ENCODE peak calls at places on chromosome 12, in five cellular contexts. One of them, this sample, is unnamed.

GRCh38 chr12:115261691-115262398 is 577.9 kb upstream of the TBX3 start:
- DNase-seq in H4: no peak
- DNase-seq in cardiac septum: no peak
- DNase-seq in NCI-H524 treated with DMSO at 0.1 percent for 48 hours: no peak
- DNase-seq in progenitor cell of endocrine pancreas: no peak
- DNase-seq in this sample: no peak

GRCh38 chr12:102680296-102680695 is 199.9 kb upstream of the IGF1 start:
- DNase-seq in H4: no peak
- DNase-seq in cardiac septum: no peak
- DNase-seq in NCI-H524 treated with DMSO at 0.1 percent for 48 hours: no peak
- DNase-seq in progenitor cell of endocrine pancreas: no peak
- DNase-seq in this sample: no peak

GRCh38 chr12:29241821-29242591 is 92.9 kb downstream of the FAR2 start:
- DNase-seq in H4: peak
- DNase-seq in cardiac septum: no peak
- DNase-seq in NCI-H524 treated with DMSO at 0.1 percent for 48 hours: peak
- DNase-seq in progenitor cell of endocrine pancreas: no peak
- DNase-seq in this sample: no peak

GRCh38 chr12:118136559-118137003 is 657 bp downstream of the PEBP1 start:
- DNase-seq in H4: no peak
- DNase-seq in cardiac septum: no peak
- DNase-seq in NCI-H524 treated with DMSO at 0.1 percent for 48 hours: no peak
- DNase-seq in progenitor cell of endocrine pancreas: peak
- DNase-seq in this sample: peak

GRCh38 chr12:52013626-52014310 is 7.0 kb downstream of the TAMALIN start:
- DNase-seq in H4: no peak
- DNase-seq in cardiac septum: no peak
- DNase-seq in NCI-H524 treated with DMSO at 0.1 percent for 48 hours: no peak
- DNase-seq in progenitor cell of endocrine pancreas: no peak
- DNase-seq in this sample: no peak

GRCh38 chr12:27186240-27186839 is 57.7 kb upstream of the STK38L start:
- DNase-seq in H4: no peak
- DNase-seq in cardiac septum: no peak
- DNase-seq in NCI-H524 treated with DMSO at 0.1 percent for 48 hours: no peak
- DNase-seq in progenitor cell of endocrine pancreas: no peak
- DNase-seq in this sample: no peak

GRCh38 chr12:124637586-124637985 is 70.2 kb upstream of the NCOR2 start:
- DNase-seq in H4: no peak
- DNase-seq in cardiac septum: no peak
- DNase-seq in NCI-H524 treated with DMSO at 0.1 percent for 48 hours: no peak
- DNase-seq in progenitor cell of endocrine pancreas: no peak
- DNase-seq in this sample: no peak

GRCh38 chr12:119444462-119445044 is 110.0 kb downstream of the CCDC60 start:
- DNase-seq in H4: peak
- DNase-seq in cardiac septum: no peak
- DNase-seq in NCI-H524 treated with DMSO at 0.1 percent for 48 hours: peak
- DNase-seq in progenitor cell of endocrine pancreas: peak
- DNase-seq in this sample: peak

GRCh38 chr12:68420225-68421008 is 88.3 kb upstream of the MDM1 start:
- DNase-seq in H4: no peak
- DNase-seq in cardiac septum: no peak
- DNase-seq in NCI-H524 treated with DMSO at 0.1 percent for 48 hours: no peak
- DNase-seq in progenitor cell of endocrine pancreas: no peak
- DNase-seq in this sample: no peak

GRCh38 chr12:6341439-6342139 is at the start of gene TNFRSF1A:
- DNase-seq in H4: peak
- DNase-seq in cardiac septum: peak
- DNase-seq in NCI-H524 treated with DMSO at 0.1 percent for 48 hours: no peak
- DNase-seq in progenitor cell of endocrine pancreas: peak
- DNase-seq in this sample: peak

GRCh38 chr12:132125736-132126135 is 18.4 kb downstream of the DDX51 start:
- DNase-seq in H4: no peak
- DNase-seq in cardiac septum: no peak
- DNase-seq in NCI-H524 treated with DMSO at 0.1 percent for 48 hours: no peak
- DNase-seq in progenitor cell of endocrine pancreas: no peak
- DNase-seq in this sample: no peak

GRCh38 chr12:94982456-94982855 is 21.0 kb downstream of the NDUFA12 start:
- DNase-seq in H4: no peak
- DNase-seq in cardiac septum: no peak
- DNase-seq in NCI-H524 treated with DMSO at 0.1 percent for 48 hours: no peak
- DNase-seq in progenitor cell of endocrine pancreas: no peak
- DNase-seq in this sample: no peak

GRCh38 chr12:132021031-132021871 is 71.5 kb downstream of the EP400 start:
- DNase-seq in H4: no peak
- DNase-seq in cardiac septum: peak
- DNase-seq in NCI-H524 treated with DMSO at 0.1 percent for 48 hours: no peak
- DNase-seq in progenitor cell of endocrine pancreas: no peak
- DNase-seq in this sample: peak

This sample was measured in activated effector memory CD4-positive, alpha-beta T cell treated with anti-CD3 and anti-CD28 coated beads, Interleukin-2, amount 50 U/mL, for 16 hours.